ENCODE peak calls at places on chromosomes 4 and X, in ten cellular contexts. One of them, this sample, is unnamed.

GRCh38 chr4:70601422-70602039 is 9.5 kb downstream of the AMBN start:
- DNase-seq in T-helper 2 cell: peak; percentile 9
- DNase-seq in activated CD4-positive, alpha-beta T cell treated with anti-CD3 and anti-CD28 coated beads for 4 hours: peak; percentile 53
- DNase-seq in neuronal stem cell: peak; percentile 56
- DNase-seq in epithelial cell of esophagus: peak; percentile 79
- DNase-seq in kidney tubule cell: peak; percentile 82
- DNase-seq in NCI-H2171 treated with DMSO at 0.1 percent for 48 hours: peak; percentile 80
- DNase-seq in activated CD8-positive, alpha-beta memory T cell treated with anti-CD3 and anti-CD28 coated beads, Interleukin-2, amount 50 U/mL, for 48 hours: peak; percentile 66
- DNase-seq in stomach: peak; percentile 53
- DNase-seq in lower lobe of right lung: no peak
- DNase-seq in this sample: peak; percentile 42

GRCh38 chr4:113695328-113696169 is 66.0 kb downstream of the CAMK2D start:
- DNase-seq in T-helper 2 cell: no peak
- DNase-seq in activated CD4-positive, alpha-beta T cell treated with anti-CD3 and anti-CD28 coated beads for 4 hours: no peak
- DNase-seq in neuronal stem cell: no peak
- DNase-seq in epithelial cell of esophagus: peak; percentile 7
- DNase-seq in kidney tubule cell: no peak
- DNase-seq in NCI-H2171 treated with DMSO at 0.1 percent for 48 hours: no peak
- DNase-seq in activated CD8-positive, alpha-beta memory T cell treated with anti-CD3 and anti-CD28 coated beads, Interleukin-2, amount 50 U/mL, for 48 hours: no peak
- DNase-seq in stomach: no peak
- DNase-seq in lower lobe of right lung: no peak
- DNase-seq in this sample: no peak

GRCh38 chr4:151912626-151913025 is 151.8 kb upstream of the GATB start:
- DNase-seq in T-helper 2 cell: no peak
- DNase-seq in activated CD4-positive, alpha-beta T cell treated with anti-CD3 and anti-CD28 coated beads for 4 hours: no peak
- DNase-seq in neuronal stem cell: no peak
- DNase-seq in epithelial cell of esophagus: no peak
- DNase-seq in kidney tubule cell: no peak
- DNase-seq in NCI-H2171 treated with DMSO at 0.1 percent for 48 hours: no peak
- DNase-seq in activated CD8-positive, alpha-beta memory T cell treated with anti-CD3 and anti-CD28 coated beads, Interleukin-2, amount 50 U/mL, for 48 hours: no peak
- DNase-seq in stomach: no peak
- DNase-seq in lower lobe of right lung: no peak
- DNase-seq in this sample: no peak

GRCh38 chrX:78517124-78517523 is 142.0 kb downstream of the RTL3 start:
- DNase-seq in T-helper 2 cell: no peak
- DNase-seq in activated CD4-positive, alpha-beta T cell treated with anti-CD3 and anti-CD28 coated beads for 4 hours: peak; percentile 54
- DNase-seq in neuronal stem cell: no peak
- DNase-seq in epithelial cell of esophagus: peak; percentile 66
- DNase-seq in kidney tubule cell: peak; percentile 68
- DNase-seq in NCI-H2171 treated with DMSO at 0.1 percent for 48 hours: no peak
- DNase-seq in activated CD8-positive, alpha-beta memory T cell treated with anti-CD3 and anti-CD28 coated beads, Interleukin-2, amount 50 U/mL, for 48 hours: no peak
- DNase-seq in stomach: no peak
- DNase-seq in lower lobe of right lung: no peak
- DNase-seq in this sample: peak; percentile 11

GRCh38 chr4:87527446-87528240 is 1.5 kb downstream of the SPARCL1 start:
- DNase-seq in T-helper 2 cell: no peak
- DNase-seq in activated CD4-positive, alpha-beta T cell treated with anti-CD3 and anti-CD28 coated beads for 4 hours: no peak
- DNase-seq in neuronal stem cell: no peak
- DNase-seq in epithelial cell of esophagus: no peak
- DNase-seq in kidney tubule cell: no peak
- DNase-seq in NCI-H2171 treated with DMSO at 0.1 percent for 48 hours: peak; percentile 34
- DNase-seq in activated CD8-positive, alpha-beta memory T cell treated with anti-CD3 and anti-CD28 coated beads, Interleukin-2, amount 50 U/mL, for 48 hours: no peak
- DNase-seq in stomach: no peak
- DNase-seq in lower lobe of right lung: no peak
- DNase-seq in this sample: no peak

GRCh38 chr4:24966076-24966475 is 53.2 kb upstream of the CCDC149 start:
- DNase-seq in T-helper 2 cell: no peak
- DNase-seq in activated CD4-positive, alpha-beta T cell treated with anti-CD3 and anti-CD28 coated beads for 4 hours: no peak
- DNase-seq in neuronal stem cell: no peak
- DNase-seq in epithelial cell of esophagus: no peak
- DNase-seq in kidney tubule cell: no peak
- DNase-seq in NCI-H2171 treated with DMSO at 0.1 percent for 48 hours: no peak
- DNase-seq in activated CD8-positive, alpha-beta memory T cell treated with anti-CD3 and anti-CD28 coated beads, Interleukin-2, amount 50 U/mL, for 48 hours: no peak
- DNase-seq in stomach: no peak
- DNase-seq in lower lobe of right lung: no peak
- DNase-seq in this sample: no peak

GRCh38 chr4:179893967-179894590 is 2349.1 kb upstream of the TENM3 start:
- DNase-seq in T-helper 2 cell: no peak
- DNase-seq in activated CD4-positive, alpha-beta T cell treated with anti-CD3 and anti-CD28 coated beads for 4 hours: no peak
- DNase-seq in neuronal stem cell: no peak
- DNase-seq in epithelial cell of esophagus: no peak
- DNase-seq in kidney tubule cell: no peak
- DNase-seq in NCI-H2171 treated with DMSO at 0.1 percent for 48 hours: no peak
- DNase-seq in activated CD8-positive, alpha-beta memory T cell treated with anti-CD3 and anti-CD28 coated beads, Interleukin-2, amount 50 U/mL, for 48 hours: no peak
- DNase-seq in stomach: no peak
- DNase-seq in lower lobe of right lung: no peak
- DNase-seq in this sample: no peak

GRCh38 chr4:89661490-89661889 is 175.5 kb downstream of the SNCA start:
- DNase-seq in T-helper 2 cell: no peak
- DNase-seq in activated CD4-positive, alpha-beta T cell treated with anti-CD3 and anti-CD28 coated beads for 4 hours: no peak
- DNase-seq in neuronal stem cell: no peak
- DNase-seq in epithelial cell of esophagus: peak; percentile 86
- DNase-seq in kidney tubule cell: peak; percentile 85
- DNase-seq in NCI-H2171 treated with DMSO at 0.1 percent for 48 hours: no peak
- DNase-seq in activated CD8-positive, alpha-beta memory T cell treated with anti-CD3 and anti-CD28 coated beads, Interleukin-2, amount 50 U/mL, for 48 hours: no peak
- DNase-seq in stomach: no peak
- DNase-seq in lower lobe of right lung: no peak
- DNase-seq in this sample: no peak

GRCh38 chrX:19789782-19790181 is 97.6 kb downstream of the SH3KBP1 start:
- DNase-seq in T-helper 2 cell: no peak
- DNase-seq in activated CD4-positive, alpha-beta T cell treated with anti-CD3 and anti-CD28 coated beads for 4 hours: no peak
- DNase-seq in neuronal stem cell: no peak
- DNase-seq in epithelial cell of esophagus: no peak
- DNase-seq in kidney tubule cell: no peak
- DNase-seq in NCI-H2171 treated with DMSO at 0.1 percent for 48 hours: no peak
- DNase-seq in activated CD8-positive, alpha-beta memory T cell treated with anti-CD3 and anti-CD28 coated beads, Interleukin-2, amount 50 U/mL, for 48 hours: no peak
- DNase-seq in stomach: no peak
- DNase-seq in lower lobe of right lung: no peak
- DNase-seq in this sample: no peak

GRCh38 chrX:67718926-67719325 is 175.1 kb downstream of the AR start:
- DNase-seq in T-helper 2 cell: no peak
- DNase-seq in activated CD4-positive, alpha-beta T cell treated with anti-CD3 and anti-CD28 coated beads for 4 hours: no peak
- DNase-seq in neuronal stem cell: no peak
- DNase-seq in epithelial cell of esophagus: no peak
- DNase-seq in kidney tubule cell: no peak
- DNase-seq in NCI-H2171 treated with DMSO at 0.1 percent for 48 hours: no peak
- DNase-seq in activated CD8-positive, alpha-beta memory T cell treated with anti-CD3 and anti-CD28 coated beads, Interleukin-2, amount 50 U/mL, for 48 hours: no peak
- DNase-seq in stomach: no peak
- DNase-seq in lower lobe of right lung: no peak
- DNase-seq in this sample: no peak

GRCh38 chrX:13007519-13008188 is 32.7 kb downstream of the TMSB4X start:
- DNase-seq in T-helper 2 cell: no peak
- DNase-seq in activated CD4-positive, alpha-beta T cell treated with anti-CD3 and anti-CD28 coated beads for 4 hours: no peak
- DNase-seq in neuronal stem cell: no peak
- DNase-seq in epithelial cell of esophagus: peak; percentile 66
- DNase-seq in kidney tubule cell: no peak
- DNase-seq in NCI-H2171 treated with DMSO at 0.1 percent for 48 hours: no peak
- DNase-seq in activated CD8-positive, alpha-beta memory T cell treated with anti-CD3 and anti-CD28 coated beads, Interleukin-2, amount 50 U/mL, for 48 hours: no peak
- DNase-seq in stomach: no peak
- DNase-seq in lower lobe of right lung: no peak
- DNase-seq in this sample: no peak

GRCh38 chr4:3010998-3011397 is 47.6 kb downstream of the GRK4 start:
- DNase-seq in T-helper 2 cell: no peak
- DNase-seq in activated CD4-positive, alpha-beta T cell treated with anti-CD3 and anti-CD28 coated beads for 4 hours: no peak
- DNase-seq in neuronal stem cell: no peak
- DNase-seq in epithelial cell of esophagus: peak; percentile 91
- DNase-seq in kidney tubule cell: peak; percentile 44
- DNase-seq in NCI-H2171 treated with DMSO at 0.1 percent for 48 hours: no peak
- DNase-seq in activated CD8-positive, alpha-beta memory T cell treated with anti-CD3 and anti-CD28 coated beads, Interleukin-2, amount 50 U/mL, for 48 hours: no peak
- DNase-seq in stomach: no peak
- DNase-seq in lower lobe of right lung: no peak
- DNase-seq in this sample: no peak

GRCh38 chr4:1234296-1234695 is 14.6 kb downstream of the CTBP1 start:
- DNase-seq in T-helper 2 cell: no peak
- DNase-seq in activated CD4-positive, alpha-beta T cell treated with anti-CD3 and anti-CD28 coated beads for 4 hours: no peak
- DNase-seq in neuronal stem cell: no peak
- DNase-seq in epithelial cell of esophagus: peak; percentile 11
- DNase-seq in kidney tubule cell: no peak
- DNase-seq in NCI-H2171 treated with DMSO at 0.1 percent for 48 hours: no peak
- DNase-seq in activated CD8-positive, alpha-beta memory T cell treated with anti-CD3 and anti-CD28 coated beads, Interleukin-2, amount 50 U/mL, for 48 hours: no peak
- DNase-seq in stomach: no peak
- DNase-seq in lower lobe of right lung: peak; percentile 41
- DNase-seq in this sample: no peak

GRCh38 chr4:56424697-56425514 is 10.5 kb downstream of the PPAT start:
- DNase-seq in T-helper 2 cell: no peak
- DNase-seq in activated CD4-positive, alpha-beta T cell treated with anti-CD3 and anti-CD28 coated beads for 4 hours: peak; percentile 42
- DNase-seq in neuronal stem cell: no peak
- DNase-seq in epithelial cell of esophagus: peak; percentile 40
- DNase-seq in kidney tubule cell: no peak
- DNase-seq in NCI-H2171 treated with DMSO at 0.1 percent for 48 hours: no peak
- DNase-seq in activated CD8-positive, alpha-beta memory T cell treated with anti-CD3 and anti-CD28 coated beads, Interleukin-2, amount 50 U/mL, for 48 hours: no peak
- DNase-seq in stomach: peak; percentile 32
- DNase-seq in lower lobe of right lung: no peak
- DNase-seq in this sample: peak; percentile 26

GRCh38 chrX:133390647-133391046 is 24.6 kb downstream of the GPC4 start:
- DNase-seq in T-helper 2 cell: no peak
- DNase-seq in activated CD4-positive, alpha-beta T cell treated with anti-CD3 and anti-CD28 coated beads for 4 hours: no peak
- DNase-seq in neuronal stem cell: no peak
- DNase-seq in epithelial cell of esophagus: no peak
- DNase-seq in kidney tubule cell: no peak
- DNase-seq in NCI-H2171 treated with DMSO at 0.1 percent for 48 hours: no peak
- DNase-seq in activated CD8-positive, alpha-beta memory T cell treated with anti-CD3 and anti-CD28 coated beads, Interleukin-2, amount 50 U/mL, for 48 hours: no peak
- DNase-seq in stomach: peak; percentile 49
- DNase-seq in lower lobe of right lung: no peak
- DNase-seq in this sample: no peak

GRCh38 chr4:121338506-121338905 is 42.3 kb downstream of the QRFPR start:
- DNase-seq in T-helper 2 cell: no peak
- DNase-seq in activated CD4-positive, alpha-beta T cell treated with anti-CD3 and anti-CD28 coated beads for 4 hours: no peak
- DNase-seq in neuronal stem cell: peak; percentile 26
- DNase-seq in epithelial cell of esophagus: no peak
- DNase-seq in kidney tubule cell: no peak
- DNase-seq in NCI-H2171 treated with DMSO at 0.1 percent for 48 hours: no peak
- DNase-seq in activated CD8-positive, alpha-beta memory T cell treated with anti-CD3 and anti-CD28 coated beads, Interleukin-2, amount 50 U/mL, for 48 hours: no peak
- DNase-seq in stomach: no peak
- DNase-seq in lower lobe of right lung: no peak
- DNase-seq in this sample: no peak

GRCh38 chrX:46573896-46574336 is 351 bp downstream of the CHST7 start:
- DNase-seq in T-helper 2 cell: peak; percentile 39
- DNase-seq in activated CD4-positive, alpha-beta T cell treated with anti-CD3 and anti-CD28 coated beads for 4 hours: peak; percentile 66
- DNase-seq in neuronal stem cell: peak; percentile 32
- DNase-seq in epithelial cell of esophagus: peak; percentile 67
- DNase-seq in kidney tubule cell: peak; percentile 43
- DNase-seq in NCI-H2171 treated with DMSO at 0.1 percent for 48 hours: peak; percentile 61
- DNase-seq in activated CD8-positive, alpha-beta memory T cell treated with anti-CD3 and anti-CD28 coated beads, Interleukin-2, amount 50 U/mL, for 48 hours: peak; percentile 71
- DNase-seq in stomach: peak; percentile 40
- DNase-seq in lower lobe of right lung: peak; percentile 73
- DNase-seq in this sample: peak; percentile 57

GRCh38 chr4:15482842-15483241 is 13.2 kb downstream of the CC2D2A start:
- DNase-seq in T-helper 2 cell: no peak
- DNase-seq in activated CD4-positive, alpha-beta T cell treated with anti-CD3 and anti-CD28 coated beads for 4 hours: no peak
- DNase-seq in neuronal stem cell: no peak
- DNase-seq in epithelial cell of esophagus: no peak
- DNase-seq in kidney tubule cell: no peak
- DNase-seq in NCI-H2171 treated with DMSO at 0.1 percent for 48 hours: peak; percentile 5
- DNase-seq in activated CD8-positive, alpha-beta memory T cell treated with anti-CD3 and anti-CD28 coated beads, Interleukin-2, amount 50 U/mL, for 48 hours: no peak
- DNase-seq in stomach: no peak
- DNase-seq in lower lobe of right lung: no peak
- DNase-seq in this sample: no peak

GRCh38 chrX:119698835-119699234 is 5.9 kb upstream of the SEPTIN6 start:
- DNase-seq in T-helper 2 cell: no peak
- DNase-seq in activated CD4-positive, alpha-beta T cell treated with anti-CD3 and anti-CD28 coated beads for 4 hours: no peak
- DNase-seq in neuronal stem cell: no peak
- DNase-seq in epithelial cell of esophagus: peak; percentile 52
- DNase-seq in kidney tubule cell: peak; percentile 62
- DNase-seq in NCI-H2171 treated with DMSO at 0.1 percent for 48 hours: peak; percentile 20
- DNase-seq in activated CD8-positive, alpha-beta memory T cell treated with anti-CD3 and anti-CD28 coated beads, Interleukin-2, amount 50 U/mL, for 48 hours: no peak
- DNase-seq in stomach: no peak
- DNase-seq in lower lobe of right lung: no peak
- DNase-seq in this sample: peak; percentile 53

GRCh38 chrX:30762754-30763153 is 109.5 kb downstream of the GK start:
- DNase-seq in T-helper 2 cell: no peak
- DNase-seq in activated CD4-positive, alpha-beta T cell treated with anti-CD3 and anti-CD28 coated beads for 4 hours: no peak
- DNase-seq in neuronal stem cell: no peak
- DNase-seq in epithelial cell of esophagus: no peak
- DNase-seq in kidney tubule cell: no peak
- DNase-seq in NCI-H2171 treated with DMSO at 0.1 percent for 48 hours: no peak
- DNase-seq in activated CD8-positive, alpha-beta memory T cell treated with anti-CD3 and anti-CD28 coated beads, Interleukin-2, amount 50 U/mL, for 48 hours: no peak
- DNase-seq in stomach: no peak
- DNase-seq in lower lobe of right lung: no peak
- DNase-seq in this sample: no peak

GRCh38 chrX:154370300-154370881 is 4.0 kb downstream of the FLNA start:
- DNase-seq in T-helper 2 cell: no peak
- DNase-seq in activated CD4-positive, alpha-beta T cell treated with anti-CD3 and anti-CD28 coated beads for 4 hours: no peak
- DNase-seq in neuronal stem cell: no peak
- DNase-seq in epithelial cell of esophagus: no peak
- DNase-seq in kidney tubule cell: no peak
- DNase-seq in NCI-H2171 treated with DMSO at 0.1 percent for 48 hours: no peak
- DNase-seq in activated CD8-positive, alpha-beta memory T cell treated with anti-CD3 and anti-CD28 coated beads, Interleukin-2, amount 50 U/mL, for 48 hours: no peak
- DNase-seq in stomach: no peak
- DNase-seq in lower lobe of right lung: no peak
- DNase-seq in this sample: no peak

GRCh38 chr4:20698382-20698781 is 1.9 kb upstream of the PACRGL start:
- DNase-seq in T-helper 2 cell: no peak
- DNase-seq in activated CD4-positive, alpha-beta T cell treated with anti-CD3 and anti-CD28 coated beads for 4 hours: no peak
- DNase-seq in neuronal stem cell: no peak
- DNase-seq in epithelial cell of esophagus: peak; percentile 65
- DNase-seq in kidney tubule cell: no peak
- DNase-seq in NCI-H2171 treated with DMSO at 0.1 percent for 48 hours: no peak
- DNase-seq in activated CD8-positive, alpha-beta memory T cell treated with anti-CD3 and anti-CD28 coated beads, Interleukin-2, amount 50 U/mL, for 48 hours: no peak
- DNase-seq in stomach: no peak
- DNase-seq in lower lobe of right lung: no peak
- DNase-seq in this sample: no peak

GRCh38 chr4:185272232-185272631 is 62.8 kb downstream of the SNX25 start:
- DNase-seq in T-helper 2 cell: no peak
- DNase-seq in activated CD4-positive, alpha-beta T cell treated with anti-CD3 and anti-CD28 coated beads for 4 hours: no peak
- DNase-seq in neuronal stem cell: no peak
- DNase-seq in epithelial cell of esophagus: no peak
- DNase-seq in kidney tubule cell: no peak
- DNase-seq in NCI-H2171 treated with DMSO at 0.1 percent for 48 hours: no peak
- DNase-seq in activated CD8-positive, alpha-beta memory T cell treated with anti-CD3 and anti-CD28 coated beads, Interleukin-2, amount 50 U/mL, for 48 hours: no peak
- DNase-seq in stomach: no peak
- DNase-seq in lower lobe of right lung: no peak
- DNase-seq in this sample: no peak

GRCh38 chr4:16765549-16765948 is 132.9 kb downstream of the LDB2 start:
- DNase-seq in T-helper 2 cell: no peak
- DNase-seq in activated CD4-positive, alpha-beta T cell treated with anti-CD3 and anti-CD28 coated beads for 4 hours: no peak
- DNase-seq in neuronal stem cell: no peak
- DNase-seq in epithelial cell of esophagus: no peak
- DNase-seq in kidney tubule cell: no peak
- DNase-seq in NCI-H2171 treated with DMSO at 0.1 percent for 48 hours: no peak
- DNase-seq in activated CD8-positive, alpha-beta memory T cell treated with anti-CD3 and anti-CD28 coated beads, Interleukin-2, amount 50 U/mL, for 48 hours: no peak
- DNase-seq in stomach: no peak
- DNase-seq in lower lobe of right lung: no peak
- DNase-seq in this sample: no peak

GRCh38 chrX:21972721-21973120 is 32.2 kb downstream of the SMS start:
- DNase-seq in T-helper 2 cell: no peak
- DNase-seq in activated CD4-positive, alpha-beta T cell treated with anti-CD3 and anti-CD28 coated beads for 4 hours: peak; percentile 34
- DNase-seq in neuronal stem cell: no peak
- DNase-seq in epithelial cell of esophagus: peak; percentile 77
- DNase-seq in kidney tubule cell: peak; percentile 92
- DNase-seq in NCI-H2171 treated with DMSO at 0.1 percent for 48 hours: no peak
- DNase-seq in activated CD8-positive, alpha-beta memory T cell treated with anti-CD3 and anti-CD28 coated beads, Interleukin-2, amount 50 U/mL, for 48 hours: no peak
- DNase-seq in stomach: no peak
- DNase-seq in lower lobe of right lung: no peak
- DNase-seq in this sample: no peak

GRCh38 chr4:141099326-141099725 is 33.9 kb downstream of the RNF150 start:
- DNase-seq in T-helper 2 cell: no peak
- DNase-seq in activated CD4-positive, alpha-beta T cell treated with anti-CD3 and anti-CD28 coated beads for 4 hours: no peak
- DNase-seq in neuronal stem cell: no peak
- DNase-seq in epithelial cell of esophagus: no peak
- DNase-seq in kidney tubule cell: peak; percentile 36
- DNase-seq in NCI-H2171 treated with DMSO at 0.1 percent for 48 hours: no peak
- DNase-seq in activated CD8-positive, alpha-beta memory T cell treated with anti-CD3 and anti-CD28 coated beads, Interleukin-2, amount 50 U/mL, for 48 hours: no peak
- DNase-seq in stomach: no peak
- DNase-seq in lower lobe of right lung: no peak
- DNase-seq in this sample: no peak

GRCh38 chr4:127995776-127996175 is 30.6 kb downstream of the ABHD18 start:
- DNase-seq in T-helper 2 cell: no peak
- DNase-seq in activated CD4-positive, alpha-beta T cell treated with anti-CD3 and anti-CD28 coated beads for 4 hours: no peak
- DNase-seq in neuronal stem cell: no peak
- DNase-seq in epithelial cell of esophagus: peak; percentile 82
- DNase-seq in kidney tubule cell: peak; percentile 46
- DNase-seq in NCI-H2171 treated with DMSO at 0.1 percent for 48 hours: no peak
- DNase-seq in activated CD8-positive, alpha-beta memory T cell treated with anti-CD3 and anti-CD28 coated beads, Interleukin-2, amount 50 U/mL, for 48 hours: no peak
- DNase-seq in stomach: no peak
- DNase-seq in lower lobe of right lung: peak; percentile 64
- DNase-seq in this sample: no peak

GRCh38 chr4:123876640-123877039 is 480.0 kb downstream of the SPRY1 start:
- DNase-seq in T-helper 2 cell: no peak
- DNase-seq in activated CD4-positive, alpha-beta T cell treated with anti-CD3 and anti-CD28 coated beads for 4 hours: no peak
- DNase-seq in neuronal stem cell: no peak
- DNase-seq in epithelial cell of esophagus: no peak
- DNase-seq in kidney tubule cell: no peak
- DNase-seq in NCI-H2171 treated with DMSO at 0.1 percent for 48 hours: no peak
- DNase-seq in activated CD8-positive, alpha-beta memory T cell treated with anti-CD3 and anti-CD28 coated beads, Interleukin-2, amount 50 U/mL, for 48 hours: no peak
- DNase-seq in stomach: no peak
- DNase-seq in lower lobe of right lung: no peak
- DNase-seq in this sample: no peak

This sample was measured in GM13977.